ENCODE peak calls at places on chromosomes 5 and 9, in six cellular contexts. One of them, this sample, is unnamed.

GRCh38 chr9:1098551-1098950 is 48.4 kb downstream of the DMRT2 start:
- DNase-seq in ovary: no peak
- DNase-seq in IMR-90: no peak
- DNase-seq in pancreas: no peak
- DNase-seq in Peyer's patch: no peak
- DNase-seq in CD4-positive, CD25-positive, alpha-beta regulatory T cell: no peak
- DNase-seq in this sample: no peak

GRCh38 chr9:70988551-70988950 is 132.9 kb downstream of the TRPM3 start:
- DNase-seq in Peyer's patch: no peak
- DNase-seq in ovary: no peak
- DNase-seq in CD4-positive, CD25-positive, alpha-beta regulatory T cell: no peak
- DNase-seq in IMR-90: no peak
- DNase-seq in pancreas: no peak
- DNase-seq in this sample: no peak

GRCh38 chr9:126939821-126940221 is 25.2 kb downstream of the RALGPS1 start:
- DNase-seq in CD4-positive, CD25-positive, alpha-beta regulatory T cell: no peak
- DNase-seq in IMR-90: no peak
- DNase-seq in pancreas: peak
- DNase-seq in Peyer's patch: peak
- DNase-seq in ovary: no peak
- DNase-seq in this sample: no peak

GRCh38 chr9:130254753-130255637 is 10.6 kb upstream of the HMCN2 start:
- DNase-seq in CD4-positive, CD25-positive, alpha-beta regulatory T cell: no peak
- DNase-seq in Peyer's patch: no peak
- DNase-seq in pancreas: no peak
- DNase-seq in IMR-90: no peak
- DNase-seq in ovary: no peak
- DNase-seq in this sample: no peak

GRCh38 chr9:121860744-121861143 is 209.3 kb downstream of the DAB2IP start:
- DNase-seq in Peyer's patch: no peak
- DNase-seq in ovary: peak
- DNase-seq in pancreas: no peak
- DNase-seq in IMR-90: peak
- DNase-seq in CD4-positive, CD25-positive, alpha-beta regulatory T cell: no peak
- DNase-seq in this sample: no peak

GRCh38 chr9:12633016-12633765 is 60.0 kb upstream of the TYRP1 start:
- DNase-seq in Peyer's patch: no peak
- DNase-seq in CD4-positive, CD25-positive, alpha-beta regulatory T cell: no peak
- DNase-seq in IMR-90: no peak
- DNase-seq in ovary: no peak
- DNase-seq in pancreas: no peak
- DNase-seq in this sample: no peak

GRCh38 chr5:139251281-139251687 is 42.3 kb upstream of the MATR3 start:
- DNase-seq in CD4-positive, CD25-positive, alpha-beta regulatory T cell: peak
- DNase-seq in ovary: no peak
- DNase-seq in IMR-90: no peak
- DNase-seq in Peyer's patch: no peak
- DNase-seq in pancreas: no peak
- DNase-seq in this sample: no peak

GRCh38 chr5:140239939-140240700 is 62.8 kb downstream of the PFDN1 start:
- DNase-seq in Peyer's patch: peak
- DNase-seq in ovary: peak
- DNase-seq in CD4-positive, CD25-positive, alpha-beta regulatory T cell: peak
- DNase-seq in pancreas: peak
- DNase-seq in IMR-90: peak
- DNase-seq in this sample: no peak

GRCh38 chr5:50667079-50667652 is 729 bp downstream of the PARP8 start:
- DNase-seq in ovary: peak
- DNase-seq in Peyer's patch: peak
- DNase-seq in CD4-positive, CD25-positive, alpha-beta regulatory T cell: peak
- DNase-seq in IMR-90: peak
- DNase-seq in pancreas: peak
- DNase-seq in this sample: peak

GRCh38 chr5:156934450-156935211 is 28.4 kb downstream of the TIMD4 start:
- DNase-seq in CD4-positive, CD25-positive, alpha-beta regulatory T cell: peak
- DNase-seq in IMR-90: no peak
- DNase-seq in Peyer's patch: no peak
- DNase-seq in pancreas: no peak
- DNase-seq in ovary: peak
- DNase-seq in this sample: no peak

GRCh38 chr5:120465281-120465961 is 1.3 kb downstream of the PRR16 start:
- DNase-seq in Peyer's patch: peak
- DNase-seq in pancreas: no peak
- DNase-seq in IMR-90: peak
- DNase-seq in ovary: no peak
- DNase-seq in CD4-positive, CD25-positive, alpha-beta regulatory T cell: no peak
- DNase-seq in this sample: peak

GRCh38 chr9:123300554-123300953 is 32.2 kb upstream of the STRBP start:
- DNase-seq in Peyer's patch: no peak
- DNase-seq in IMR-90: no peak
- DNase-seq in pancreas: no peak
- DNase-seq in CD4-positive, CD25-positive, alpha-beta regulatory T cell: no peak
- DNase-seq in ovary: no peak
- DNase-seq in this sample: no peak

GRCh38 chr5:6408627-6409446 is 30.5 kb upstream of the MED10 start:
- DNase-seq in pancreas: no peak
- DNase-seq in IMR-90: peak
- DNase-seq in ovary: no peak
- DNase-seq in Peyer's patch: no peak
- DNase-seq in CD4-positive, CD25-positive, alpha-beta regulatory T cell: no peak
- DNase-seq in this sample: no peak

GRCh38 chr9:81814404-81814793 is 113.8 kb upstream of the SPATA31D4 start:
- DNase-seq in Peyer's patch: no peak
- DNase-seq in ovary: no peak
- DNase-seq in CD4-positive, CD25-positive, alpha-beta regulatory T cell: no peak
- DNase-seq in pancreas: no peak
- DNase-seq in IMR-90: no peak
- DNase-seq in this sample: no peak

GRCh38 chr5:52705720-52706119 is 82.0 kb upstream of the ITGA1 start:
- DNase-seq in IMR-90: no peak
- DNase-seq in ovary: no peak
- DNase-seq in pancreas: no peak
- DNase-seq in Peyer's patch: no peak
- DNase-seq in CD4-positive, CD25-positive, alpha-beta regulatory T cell: no peak
- DNase-seq in this sample: no peak

GRCh38 chr9:96510258-96510657 is 60.3 kb downstream of the HABP4 start:
- DNase-seq in Peyer's patch: no peak
- DNase-seq in ovary: no peak
- DNase-seq in pancreas: no peak
- DNase-seq in CD4-positive, CD25-positive, alpha-beta regulatory T cell: no peak
- DNase-seq in IMR-90: no peak
- DNase-seq in this sample: no peak

GRCh38 chr9:117414906-117415583 is at the start of gene ASTN2:
- DNase-seq in CD4-positive, CD25-positive, alpha-beta regulatory T cell: no peak
- DNase-seq in ovary: no peak
- DNase-seq in pancreas: peak
- DNase-seq in IMR-90: no peak
- DNase-seq in Peyer's patch: no peak
- DNase-seq in this sample: peak

GRCh38 chr5:53488195-53488594 is 7.8 kb downstream of the FST start:
- DNase-seq in IMR-90: peak
- DNase-seq in Peyer's patch: no peak
- DNase-seq in pancreas: no peak
- DNase-seq in CD4-positive, CD25-positive, alpha-beta regulatory T cell: no peak
- DNase-seq in ovary: no peak
- DNase-seq in this sample: no peak

GRCh38 chr5:181241393-181241975 is 2.2 kb downstream of the RACK1 start:
- DNase-seq in Peyer's patch: no peak
- DNase-seq in pancreas: no peak
- DNase-seq in IMR-90: peak
- DNase-seq in ovary: no peak
- DNase-seq in CD4-positive, CD25-positive, alpha-beta regulatory T cell: no peak
- DNase-seq in this sample: no peak

GRCh38 chr9:21770877-21771560 is 31.4 kb upstream of the MTAP start:
- DNase-seq in CD4-positive, CD25-positive, alpha-beta regulatory T cell: no peak
- DNase-seq in Peyer's patch: no peak
- DNase-seq in IMR-90: peak
- DNase-seq in pancreas: no peak
- DNase-seq in ovary: no peak
- DNase-seq in this sample: no peak

GRCh38 chr9:109440117-109440515 is 58.0 kb downstream of the PTPN3 start:
- DNase-seq in CD4-positive, CD25-positive, alpha-beta regulatory T cell: no peak
- DNase-seq in pancreas: peak
- DNase-seq in IMR-90: no peak
- DNase-seq in ovary: no peak
- DNase-seq in Peyer's patch: no peak
- DNase-seq in this sample: no peak

GRCh38 chr9:116490321-116490720 is 196.8 kb upstream of the TRIM32 start:
- DNase-seq in CD4-positive, CD25-positive, alpha-beta regulatory T cell: no peak
- DNase-seq in pancreas: no peak
- DNase-seq in Peyer's patch: no peak
- DNase-seq in ovary: no peak
- DNase-seq in IMR-90: peak
- DNase-seq in this sample: no peak

GRCh38 chr5:78649220-78649700 is 688 bp upstream of the LHFPL2 start:
- DNase-seq in Peyer's patch: no peak
- DNase-seq in pancreas: no peak
- DNase-seq in ovary: peak
- DNase-seq in IMR-90: no peak
- DNase-seq in CD4-positive, CD25-positive, alpha-beta regulatory T cell: no peak
- DNase-seq in this sample: no peak

GRCh38 chr5:169281625-169282024 is 19.3 kb downstream of the SLIT3 start:
- DNase-seq in ovary: no peak
- DNase-seq in CD4-positive, CD25-positive, alpha-beta regulatory T cell: no peak
- DNase-seq in pancreas: no peak
- DNase-seq in Peyer's patch: no peak
- DNase-seq in IMR-90: no peak
- DNase-seq in this sample: no peak

GRCh38 chr9:100440071-100440470 is 13.1 kb downstream of the MSANTD3 start:
- DNase-seq in ovary: no peak
- DNase-seq in IMR-90: peak
- DNase-seq in CD4-positive, CD25-positive, alpha-beta regulatory T cell: no peak
- DNase-seq in pancreas: no peak
- DNase-seq in Peyer's patch: no peak
- DNase-seq in this sample: no peak

GRCh38 chr9:93064392-93065124 is 6.1 kb downstream of the SUSD3 start:
- DNase-seq in IMR-90: no peak
- DNase-seq in CD4-positive, CD25-positive, alpha-beta regulatory T cell: peak
- DNase-seq in pancreas: no peak
- DNase-seq in ovary: no peak
- DNase-seq in Peyer's patch: no peak
- DNase-seq in this sample: no peak

GRCh38 chr5:10987291-10987806 is 226.3 kb upstream of the DAP start:
- DNase-seq in ovary: no peak
- DNase-seq in Peyer's patch: no peak
- DNase-seq in pancreas: no peak
- DNase-seq in IMR-90: no peak
- DNase-seq in CD4-positive, CD25-positive, alpha-beta regulatory T cell: no peak
- DNase-seq in this sample: no peak

GRCh38 chr5:31270396-31270795 is 76.9 kb downstream of the CDH6 start:
- DNase-seq in ovary: no peak
- DNase-seq in Peyer's patch: no peak
- DNase-seq in IMR-90: peak
- DNase-seq in CD4-positive, CD25-positive, alpha-beta regulatory T cell: no peak
- DNase-seq in pancreas: no peak
- DNase-seq in this sample: no peak

GRCh38 chr5:79507251-79508205 is 6.4 kb downstream of the HOMER1 start:
- DNase-seq in Peyer's patch: no peak
- DNase-seq in CD4-positive, CD25-positive, alpha-beta regulatory T cell: no peak
- DNase-seq in ovary: no peak
- DNase-seq in pancreas: no peak
- DNase-seq in IMR-90: no peak
- DNase-seq in this sample: no peak

GRCh38 chr9:5269249-5269715 is 35.2 kb downstream of the RLN2 start:
- DNase-seq in pancreas: no peak
- DNase-seq in Peyer's patch: no peak
- DNase-seq in CD4-positive, CD25-positive, alpha-beta regulatory T cell: no peak
- DNase-seq in IMR-90: peak
- DNase-seq in ovary: no peak
- DNase-seq in this sample: no peak

GRCh38 chr5:15886156-15886555 is 293.4 kb downstream of the MARCHF11 start:
- DNase-seq in Peyer's patch: no peak
- DNase-seq in IMR-90: no peak
- DNase-seq in CD4-positive, CD25-positive, alpha-beta regulatory T cell: no peak
- DNase-seq in pancreas: no peak
- DNase-seq in ovary: no peak
- DNase-seq in this sample: no peak
- H3K27ac ChIP-seq in Peyer's patch: no peak
- H3K27ac ChIP-seq in IMR-90: no peak
- H3K27ac ChIP-seq in CD4-positive, CD25-positive, alpha-beta regulatory T cell: no peak
- H3K27ac ChIP-seq in pancreas: no peak
- H3K27ac ChIP-seq in ovary: no peak
- H3K27ac ChIP-seq in this sample: no peak

GRCh38 chr9:33418090-33418489 is 15.7 kb upstream of the AQP7 start:
- DNase-seq in pancreas: no peak
- DNase-seq in ovary: no peak
- DNase-seq in Peyer's patch: peak
- DNase-seq in CD4-positive, CD25-positive, alpha-beta regulatory T cell: no peak
- DNase-seq in IMR-90: no peak
- DNase-seq in this sample: no peak
- H3K27ac ChIP-seq in pancreas: no peak
- H3K27ac ChIP-seq in ovary: no peak
- H3K27ac ChIP-seq in Peyer's patch: peak
- H3K27ac ChIP-seq in CD4-positive, CD25-positive, alpha-beta regulatory T cell: no peak
- H3K27ac ChIP-seq in IMR-90: no peak
- H3K27ac ChIP-seq in this sample: no peak

GRCh38 chr5:92402045-92402444 is 1018.9 kb upstream of the ARRDC3 start:
- DNase-seq in CD4-positive, CD25-positive, alpha-beta regulatory T cell: no peak
- DNase-seq in IMR-90: peak
- DNase-seq in pancreas: no peak
- DNase-seq in Peyer's patch: no peak
- DNase-seq in ovary: no peak
- DNase-seq in this sample: no peak
- H3K27ac ChIP-seq in CD4-positive, CD25-positive, alpha-beta regulatory T cell: no peak
- H3K27ac ChIP-seq in IMR-90: no peak
- H3K27ac ChIP-seq in pancreas: no peak
- H3K27ac ChIP-seq in Peyer's patch: no peak
- H3K27ac ChIP-seq in ovary: no peak
- H3K27ac ChIP-seq in this sample: no peak

GRCh38 chr5:178312900-178313299 is 80.3 kb upstream of the PHYKPL start:
- DNase-seq in IMR-90: no peak
- DNase-seq in pancreas: no peak
- DNase-seq in CD4-positive, CD25-positive, alpha-beta regulatory T cell: no peak
- DNase-seq in ovary: no peak
- DNase-seq in Peyer's patch: peak
- DNase-seq in this sample: no peak
- H3K27ac ChIP-seq in IMR-90: no peak
- H3K27ac ChIP-seq in pancreas: no peak
- H3K27ac ChIP-seq in CD4-positive, CD25-positive, alpha-beta regulatory T cell: no peak
- H3K27ac ChIP-seq in ovary: no peak
- H3K27ac ChIP-seq in Peyer's patch: peak
- H3K27ac ChIP-seq in this sample: no peak

DNA sequence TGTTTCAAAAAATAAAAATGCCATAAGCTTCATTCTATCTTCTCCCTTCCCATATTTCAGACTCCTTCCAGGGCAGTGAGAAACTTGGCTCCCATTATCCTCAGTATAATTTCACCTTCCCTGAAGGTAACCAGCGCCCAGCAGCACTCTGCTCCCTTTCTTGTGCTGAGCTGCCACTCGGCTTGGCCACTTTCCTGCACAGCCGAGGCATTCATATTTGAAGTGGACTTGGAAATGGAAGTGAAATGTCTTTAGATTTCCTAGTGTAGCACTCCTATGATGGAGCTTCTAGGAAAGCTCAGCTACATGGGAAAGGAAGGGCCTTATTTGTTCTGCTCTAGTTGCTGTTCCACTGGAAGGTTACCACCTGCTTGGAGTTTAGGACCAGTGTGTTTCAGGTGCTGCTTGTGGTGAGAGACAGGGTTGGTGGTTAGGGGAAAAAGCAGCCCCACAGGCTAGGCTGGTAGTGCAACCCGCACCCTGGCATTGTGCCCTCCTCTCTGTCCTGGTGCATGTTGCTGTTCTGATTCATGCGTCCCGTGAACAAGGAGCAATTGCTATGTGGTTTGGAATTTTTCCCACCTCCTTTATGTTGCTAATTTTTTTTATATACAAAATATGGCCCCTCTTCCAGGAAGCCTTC is 53.8 kb downstream of the RAD23B start:
- DNase-seq in ovary: no peak
- DNase-seq in pancreas: no peak
- DNase-seq in Peyer's patch: no peak
- DNase-seq in CD4-positive, CD25-positive, alpha-beta regulatory T cell: no peak
- DNase-seq in IMR-90: peak
- DNase-seq in this sample: no peak
- H3K27ac ChIP-seq in ovary: no peak
- H3K27ac ChIP-seq in pancreas: no peak
- H3K27ac ChIP-seq in Peyer's patch: no peak
- H3K27ac ChIP-seq in CD4-positive, CD25-positive, alpha-beta regulatory T cell: no peak
- H3K27ac ChIP-seq in IMR-90: no peak
- H3K27ac ChIP-seq in this sample: no peak